ENCODE peak calls at places on chromosomes 2 and 18, in nine cellular contexts. M, V, D, H, C, O, E, N and Y are unnamed samples.

GRCh38 chr2:219228026-219228744 is 1.3 kb downstream of the ATG9A start:
- DNase-seq in N (no peak), O (no peak), H (no peak), V (no peak), E (no peak), C (no peak), M (no peak), D (no peak), Y (no peak)

GRCh38 chr2:76194376-76194775 is 483.7 kb upstream of the GCFC2 start:
- DNase-seq in M (peak; percentile 44), N (no peak), H (no peak), D (no peak), C (no peak), V (no peak), O (no peak), E (no peak), Y (no peak)

GRCh38 chr2:196331143-196331542 is 159.8 kb upstream of the STK17B start:
- DNase-seq in N (no peak), V (peak; percentile 17), C (no peak), D (no peak), M (no peak), O (peak; percentile 84), E (no peak), H (peak; percentile 82), Y (peak; percentile 36)

GRCh38 chr2:68751397-68752339 is 17.1 kb downstream of the ARHGAP25 start:
- DNase-seq in V (peak; percentile 90), D (peak; percentile 43), C (peak; percentile 82), E (peak; percentile 84), M (peak; percentile 92), O (peak; percentile 91), N (peak; percentile 86), H (peak; percentile 87), Y (peak; percentile 81)

GRCh38 chr2:74845217-74845751 is 11.4 kb downstream of the HK2 start:
- DNase-seq in H (peak; percentile 94), D (no peak), V (peak; percentile 68), E (peak; percentile 37), O (peak; percentile 94), C (peak; percentile 55), M (peak; percentile 93), N (peak; percentile 39), Y (peak; percentile 79)

GRCh38 chr18:48841381-48842258 is 109.1 kb downstream of the SMAD7 start:
- DNase-seq in E (no peak), C (no peak), O (peak; percentile 61), D (no peak), V (peak; percentile 49), H (peak; percentile 57), N (no peak), M (no peak), Y (no peak)

GRCh38 chr2:31108887-31109286 is 29.4 kb downstream of the GALNT14 start:
- DNase-seq in D (no peak), C (no peak), H (no peak), M (no peak), E (no peak), O (no peak), V (no peak), N (no peak), Y (no peak)

GRCh38 chr2:12113364-12113763 is 366.9 kb downstream of the LPIN1 start:
- DNase-seq in N (no peak), M (no peak), E (no peak), O (no peak), V (no peak), D (no peak), H (no peak), C (no peak), Y (no peak)

GRCh38 chr2:120959426-120959825 is 223.8 kb downstream of the GLI2 start:
- DNase-seq in E (peak; percentile 64), C (no peak), D (no peak), N (peak; percentile 44), O (no peak), M (peak; percentile 37), H (no peak), V (peak; percentile 28), Y (no peak)

GRCh38 chr2:193528458-193528857 is 1333.7 kb upstream of the TMEFF2 start:
- DNase-seq in O (no peak), N (no peak), E (no peak), M (no peak), H (no peak), D (no peak), C (no peak), V (no peak), Y (no peak)

GRCh38 chr2:191748528-191749180 is 70.7 kb downstream of the NABP1 start:
- DNase-seq in C (no peak), E (no peak), H (peak; percentile 24), M (no peak), V (no peak), D (no peak), N (no peak), O (no peak), Y (no peak)

GRCh38 chr2:121625953-121626352 is 23.3 kb downstream of the CLASP1 start:
- DNase-seq in E (no peak), C (no peak), V (no peak), H (no peak), D (no peak), O (no peak), N (no peak), M (no peak), Y (no peak)

GRCh38 chr18:55095579-55095978 is 136.3 kb upstream of the CCDC68 start:
- DNase-seq in D (no peak), C (no peak), E (no peak), H (no peak), V (no peak), M (no peak), O (no peak), N (no peak), Y (no peak)

GRCh38 chr2:112749755-112750559 is 14.5 kb downstream of the CKAP2L start:
- DNase-seq in D (peak; percentile 47), H (peak; percentile 77), V (peak; percentile 61), O (peak; percentile 67), N (peak; percentile 24), E (no peak), C (peak; percentile 58), M (peak; percentile 62), Y (peak; percentile 59)

GRCh38 chr18:79962311-79962710 is 2.1 kb upstream of the HSBP1L1 start:
- DNase-seq in E (no peak), H (peak; percentile 61), V (no peak), C (no peak), M (no peak), N (no peak), D (no peak), O (no peak), Y (no peak)

GRCh38 chr2:5373200-5373599 is 319.0 kb upstream of the SOX11 start:
- DNase-seq in N (no peak), C (no peak), O (no peak), M (no peak), E (no peak), D (no peak), H (no peak), V (no peak), Y (no peak)
- TF ChIP-seq POLR2A in N (no peak), C (no peak), O (no peak), M (no peak), E (no peak), D (no peak), H (no peak), V (no peak), Y (no peak)

DNA sequence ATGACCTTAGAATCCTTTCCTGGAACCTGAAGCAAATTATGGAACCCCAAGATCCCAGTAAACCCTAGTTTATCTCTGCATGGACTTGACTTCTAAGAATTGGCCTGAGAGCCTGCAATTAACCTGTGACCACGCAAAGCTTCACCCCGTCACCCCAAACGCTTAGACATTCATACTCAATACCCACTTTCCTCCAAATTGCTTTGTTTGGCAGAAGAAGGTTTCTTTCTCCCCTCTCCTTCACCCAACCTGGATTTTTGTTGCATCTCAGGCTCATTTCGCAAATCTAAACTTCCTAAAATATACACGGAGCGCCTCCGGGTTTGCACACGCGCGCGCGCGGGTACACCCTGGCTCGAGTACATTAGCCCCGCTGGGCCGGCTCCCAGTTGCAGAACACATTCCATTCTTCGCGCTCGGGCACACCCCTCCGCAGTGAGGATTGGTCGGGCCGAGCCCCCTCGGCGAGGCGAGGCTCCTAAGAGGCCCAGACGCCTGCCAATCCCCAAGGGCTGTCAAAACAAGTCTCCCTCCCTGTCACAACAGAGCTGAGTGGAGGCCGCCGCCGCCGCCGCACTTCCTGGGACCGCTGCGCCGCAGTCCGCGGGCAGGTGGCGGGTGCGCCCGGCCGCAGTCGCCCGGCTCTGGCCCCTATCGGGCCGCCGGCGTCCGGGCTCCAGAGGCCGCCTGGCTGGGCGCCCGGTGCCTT is at the start of gene PLCL1:
- DNase-seq in E (peak; percentile 89), M (peak; percentile 89), D (peak; percentile 78), C (peak; percentile 69), V (peak; percentile 93), H (peak; percentile 87), O (peak; percentile 94), N (peak; percentile 88), Y (peak; percentile 83)
- TF ChIP-seq POLR2A in E (no peak), M (no peak), D (no peak), C (no peak), V (peak; percentile 98), H (no peak), O (no peak), N (peak; percentile 59), Y (no peak)

GRCh38 chr2:224585205-224586088 is at the start of gene CUL3:
- DNase-seq in O (peak; percentile 98), M (peak; percentile 99), N (peak; percentile 99), V (peak; percentile 100), H (peak; percentile 96), E (peak; percentile 99), D (peak; percentile 82), C (peak; percentile 88), Y (peak; percentile 89)

GRCh38 chr2:224584111-224584764 is 925 bp downstream of the CUL3 start:
- DNase-seq in D (no peak), H (peak; percentile 38), E (no peak), O (peak; percentile 56), V (peak; percentile 22), N (peak; percentile 17), M (peak; percentile 29), C (peak; percentile 10), Y (no peak)

GRCh38 chr2:224580248-224580647 is 4.9 kb downstream of the CUL3 start:
- DNase-seq in N (no peak), H (no peak), D (no peak), O (no peak), M (no peak), C (no peak), V (no peak), E (no peak), Y (no peak)

GRCh38 chr2:224586127-224586702 is 1.1 kb upstream of the CUL3 start:
- DNase-seq in D (no peak), O (no peak), E (no peak), C (no peak), H (no peak), M (no peak), V (no peak), N (no peak), Y (no peak)

DNA sequence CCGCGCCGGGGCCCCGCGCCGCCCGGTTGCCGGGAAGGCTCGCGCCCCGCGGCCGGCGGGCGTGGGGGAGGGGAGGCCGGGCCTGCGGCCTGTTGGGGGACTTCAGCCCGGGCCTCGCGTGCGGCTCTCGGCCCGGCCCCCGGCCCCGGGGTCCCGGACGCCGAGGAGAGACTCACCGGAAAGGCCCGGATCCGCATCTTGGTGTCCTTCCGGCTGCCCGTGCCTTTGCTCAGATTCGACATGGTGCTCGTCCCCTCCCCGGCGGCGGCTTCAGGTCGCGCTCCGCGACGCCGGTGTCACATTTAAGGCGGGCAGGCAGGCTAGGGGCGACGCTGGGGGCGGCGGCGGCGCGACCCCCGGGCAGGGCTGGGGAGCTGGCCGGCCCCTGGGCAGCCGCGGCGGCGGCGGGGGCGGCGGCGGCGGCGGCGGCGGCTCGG is 377 bp downstream of the CUL3 start:
- DNase-seq in N (peak; percentile 55), D (peak; percentile 48), E (peak; percentile 48), H (no peak), V (peak; percentile 59), C (peak; percentile 15), M (peak; percentile 50), O (peak; percentile 16), Y (peak; percentile 47)
- TF ChIP-seq POLR2A in N (no peak), D (no peak), E (no peak), H (no peak), V (no peak), C (no peak), M (no peak), O (no peak), Y (no peak)

GRCh38 chr2:27582695-27583389 is at the start of gene ZNF512:
- DNase-seq in N (peak; percentile 96), V (peak; percentile 87), M (peak; percentile 88), H (peak; percentile 91), C (peak; percentile 94), O (peak; percentile 89), D (peak; percentile 74), E (peak; percentile 96), Y (peak; percentile 83)
- TF ChIP-seq POLR2A in N (peak; percentile 57), V (peak; percentile 62), M (peak; percentile 69), H (peak; percentile 73), C (peak; percentile 69), O (peak; percentile 91), D (peak; percentile 81), E (peak; percentile 76), Y (peak; percentile 37)